ENCODE peak calls at places on chromosomes 2 and 18, in five cellular contexts. X is Right ventricle myocardium superior, A is EL, B is SHP77, N is iPS-NIHi11. Y is an unnamed sample.

GRCh38 chr2:144326845-144327244 is 193.1 kb downstream of the ZEB2 start:
- DNase-seq in A (no peak), B (no peak), X (no peak), N (no peak), Y (no peak)

GRCh38 chr2:132804045-132804444 is 134.0 kb upstream of the LYPD1 start:
- DNase-seq in X (no peak), N (no peak), B (peak; percentile 80), A (peak; percentile 70), Y (no peak)

GRCh38 chr2:34332813-34333212 is 733.7 kb upstream of the FAM98A start:
- DNase-seq in A (no peak), N (no peak), B (no peak), X (no peak), Y (no peak)

GRCh38 chr2:69159988-69160387 is 147.0 kb downstream of the ANTXR1 start:
- DNase-seq in B (no peak), X (no peak), A (no peak), N (peak; percentile 59), Y (no peak)

GRCh38 chr2:233240897-233241296 is 10.6 kb upstream of the ATG16L1 start:
- DNase-seq in N (no peak), A (no peak), B (no peak), X (no peak), Y (no peak)

GRCh38 chr2:78999410-78999809 is 26.1 kb upstream of the REG3G start:
- DNase-seq in N (no peak), B (no peak), X (no peak), A (no peak), Y (no peak)

GRCh38 chr18:76959605-76960004 is 137.2 kb downstream of the ZNF236 start:
- DNase-seq in N (no peak), X (no peak), B (no peak), A (no peak), Y (no peak)

GRCh38 chr2:70977605-70978205 is 725 bp upstream of the ANKRD53 start:
- DNase-seq in B (no peak), N (no peak), A (peak; percentile 83), X (no peak), Y (no peak)

GRCh38 chr2:36468463-36469266 is 113.1 kb downstream of the CRIM1 start:
- DNase-seq in B (no peak), X (no peak), N (no peak), A (peak; percentile 77), Y (no peak)

GRCh38 chr2:205982776-205983327 is 103.1 kb downstream of the INO80D start:
- DNase-seq in X (no peak), A (no peak), N (no peak), B (no peak), Y (no peak)

GRCh38 chr2:235765181-235765820 is 271.5 kb downstream of the AGAP1 start:
- DNase-seq in B (no peak), A (peak; percentile 52), X (no peak), N (peak; percentile 30), Y (no peak)

GRCh38 chr18:10927980-10928605 is 221.3 kb downstream of the PIEZO2 start:
- DNase-seq in N (no peak), B (no peak), X (no peak), A (peak; percentile 9), Y (no peak)

GRCh38 chr2:171178993-171179392 is 18.3 kb upstream of the TLK1 start:
- DNase-seq in B (no peak), N (no peak), A (no peak), X (no peak), Y (no peak)

GRCh38 chr18:49851624-49852023 is 38.3 kb upstream of the ACAA2 start:
- DNase-seq in A (no peak), X (no peak), B (no peak), N (no peak), Y (no peak)

GRCh38 chr2:144490017-144490416 is 29.9 kb downstream of the ZEB2 start:
- DNase-seq in N (no peak), X (no peak), A (no peak), B (no peak), Y (no peak)

GRCh38 chr2:127932199-127932877 is 46.6 kb upstream of the AMMECR1L start:
- DNase-seq in B (no peak), N (no peak), A (peak; percentile 85), X (no peak), Y (no peak)

GRCh38 chr2:46340740-46341420 is 43.7 kb downstream of the EPAS1 start:
- DNase-seq in B (no peak), N (no peak), A (no peak), X (no peak), Y (no peak)

GRCh38 chr2:101731221-101732054 is 33.9 kb downstream of the MAP4K4 start:
- DNase-seq in N (no peak), X (no peak), B (no peak), A (no peak), Y (no peak)

GRCh38 chr18:5052491-5052890 is 144.6 kb downstream of the AKAIN1 start:
- DNase-seq in A (no peak), X (no peak), N (no peak), B (no peak), Y (no peak)

GRCh38 chr2:152573168-152573567 is 144.1 kb downstream of the PRPF40A start:
- DNase-seq in N (no peak), B (no peak), X (no peak), A (peak; percentile 94), Y (no peak)

GRCh38 chr2:128425216-128425615 is 106.5 kb upstream of the HS6ST1 start:
- DNase-seq in X (no peak), N (no peak), B (no peak), A (no peak), Y (no peak)

GRCh38 chr2:127569274-127570065 is 34.0 kb downstream of the MYO7B start:
- DNase-seq in N (no peak), A (peak; percentile 66), X (no peak), B (no peak), Y (peak; percentile 46)

GRCh38 chr2:219249203-219249980 is 3.7 kb upstream of the TUBA4B start:
- DNase-seq in X (peak; percentile 81), N (no peak), A (peak; percentile 72), B (peak; percentile 82), Y (peak; percentile 93)

GRCh38 chr18:832085-832681 is 20.1 kb upstream of the YES1 start:
- DNase-seq in B (peak; percentile 91), A (no peak), X (peak; percentile 48), N (peak; percentile 46), Y (no peak)

GRCh38 chr2:223058952-223059716 is 7.1 kb downstream of the KCNE4 start:
- DNase-seq in X (no peak), N (no peak), A (no peak), B (peak; percentile 87), Y (no peak)

GRCh38 chr2:221569342-221570278 is 2.5 kb downstream of the EPHA4 start:
- DNase-seq in B (no peak), N (no peak), A (no peak), X (no peak), Y (no peak)

GRCh38 chr18:5997361-5997760 is 102.0 kb upstream of the TMEM200C start:
- DNase-seq in A (no peak), B (no peak), N (no peak), X (no peak), Y (no peak)

GRCh38 chr2:150495993-150496627 is 8.6 kb upstream of the RND3 start:
- DNase-seq in X (no peak), A (peak; percentile 97), B (no peak), N (no peak), Y (no peak)

GRCh38 chr2:118474151-118474561 is 373.3 kb downstream of the EN1 start:
- DNase-seq in N (peak; percentile 23), A (no peak), X (no peak), B (no peak), Y (no peak)

GRCh38 chr18:58697131-58697530 is 25.9 kb downstream of the MALT1 start:
- DNase-seq in N (no peak), A (no peak), X (no peak), B (no peak), Y (no peak)

GRCh38 chr2:9153589-9153988 is 53.0 kb upstream of the ASAP2 start:
- DNase-seq in N (no peak), B (no peak), X (no peak), A (no peak), Y (peak; percentile 52)

GRCh38 chr2:79294994-79295393 is 135.4 kb upstream of the REG3A start:
- DNase-seq in X (no peak), A (no peak), N (no peak), B (no peak), Y (no peak)

Y was measured in kidney.